ENCODE peak calls at places on chromosome 15, in six cellular contexts. One of them, this sample, is unnamed.

GRCh38 chr15:66679657-66680108 is 22.4 kb upstream of the SMAD6 start:
- DNase-seq in esophagus squamous epithelium: no peak
- DNase-seq in body of pancreas: no peak
- DNase-seq in right lobe of liver: peak
- DNase-seq in adrenal gland: no peak
- DNase-seq in ovary: peak
- DNase-seq in this sample: no peak

GRCh38 chr15:75176404-75176761 is 25.3 kb upstream of the C15orf39 start:
- DNase-seq in esophagus squamous epithelium: no peak
- DNase-seq in body of pancreas: no peak
- DNase-seq in right lobe of liver: no peak
- DNase-seq in adrenal gland: no peak
- DNase-seq in ovary: peak
- DNase-seq in this sample: no peak

GRCh38 chr15:43792761-43793493 is 807 bp downstream of the SERF2 start:
- DNase-seq in esophagus squamous epithelium: no peak
- DNase-seq in body of pancreas: peak
- DNase-seq in right lobe of liver: peak
- DNase-seq in adrenal gland: peak
- DNase-seq in ovary: no peak
- DNase-seq in this sample: peak

GRCh38 chr15:45088801-45089711 is 24.9 kb downstream of the DUOX2 start:
- DNase-seq in esophagus squamous epithelium: no peak
- DNase-seq in body of pancreas: no peak
- DNase-seq in right lobe of liver: no peak
- DNase-seq in adrenal gland: peak
- DNase-seq in ovary: no peak
- DNase-seq in this sample: no peak

GRCh38 chr15:67125589-67126502 is 60.4 kb downstream of the SMAD3 start:
- DNase-seq in esophagus squamous epithelium: no peak
- DNase-seq in body of pancreas: peak
- DNase-seq in right lobe of liver: no peak
- DNase-seq in adrenal gland: peak
- DNase-seq in ovary: peak
- DNase-seq in this sample: peak

GRCh38 chr15:45064386-45064785 is 41.4 kb downstream of the SORD start:
- DNase-seq in esophagus squamous epithelium: no peak
- DNase-seq in body of pancreas: no peak
- DNase-seq in right lobe of liver: no peak
- DNase-seq in adrenal gland: peak
- DNase-seq in ovary: no peak
- DNase-seq in this sample: no peak

GRCh38 chr15:48722764-48723661 is 77.5 kb upstream of the FBN1 start:
- DNase-seq in esophagus squamous epithelium: no peak
- DNase-seq in body of pancreas: no peak
- DNase-seq in right lobe of liver: no peak
- DNase-seq in adrenal gland: peak
- DNase-seq in ovary: no peak
- DNase-seq in this sample: no peak

GRCh38 chr15:75695206-75695605 is 17.4 kb downstream of the CSPG4 start:
- DNase-seq in esophagus squamous epithelium: no peak
- DNase-seq in body of pancreas: no peak
- DNase-seq in right lobe of liver: no peak
- DNase-seq in adrenal gland: no peak
- DNase-seq in ovary: no peak
- DNase-seq in this sample: no peak

GRCh38 chr15:68818088-68818670 is 2.5 kb downstream of the ANP32A start:
- DNase-seq in esophagus squamous epithelium: no peak
- DNase-seq in body of pancreas: peak
- DNase-seq in right lobe of liver: peak
- DNase-seq in adrenal gland: peak
- DNase-seq in ovary: peak
- DNase-seq in this sample: peak

GRCh38 chr15:101426761-101427333 is 62.7 kb downstream of the PCSK6 start:
- DNase-seq in esophagus squamous epithelium: no peak
- DNase-seq in body of pancreas: no peak
- DNase-seq in right lobe of liver: no peak
- DNase-seq in adrenal gland: no peak
- DNase-seq in ovary: no peak
- DNase-seq in this sample: no peak

GRCh38 chr15:73637527-73637926 is 4.3 kb upstream of the NPTN start:
- DNase-seq in esophagus squamous epithelium: no peak
- DNase-seq in body of pancreas: no peak
- DNase-seq in right lobe of liver: no peak
- DNase-seq in adrenal gland: no peak
- DNase-seq in ovary: no peak
- DNase-seq in this sample: no peak

GRCh38 chr15:71708052-71708432 is 102.3 kb upstream of the NR2E3 start:
- DNase-seq in esophagus squamous epithelium: no peak
- DNase-seq in body of pancreas: no peak
- DNase-seq in right lobe of liver: no peak
- DNase-seq in adrenal gland: peak
- DNase-seq in ovary: no peak
- DNase-seq in this sample: no peak

GRCh38 chr15:48191574-48192225 is at the start of gene CTXN2:
- DNase-seq in esophagus squamous epithelium: no peak
- DNase-seq in body of pancreas: no peak
- DNase-seq in right lobe of liver: no peak
- DNase-seq in adrenal gland: no peak
- DNase-seq in ovary: no peak
- DNase-seq in this sample: no peak

GRCh38 chr15:99704444-99704838 is 28.8 kb downstream of the LYSMD4 start:
- DNase-seq in esophagus squamous epithelium: no peak
- DNase-seq in body of pancreas: peak
- DNase-seq in right lobe of liver: no peak
- DNase-seq in adrenal gland: peak
- DNase-seq in ovary: no peak
- DNase-seq in this sample: peak

GRCh38 chr15:45150481-45150880 is 20.7 kb downstream of the DUOX1 start:
- DNase-seq in esophagus squamous epithelium: no peak
- DNase-seq in body of pancreas: no peak
- DNase-seq in right lobe of liver: no peak
- DNase-seq in adrenal gland: no peak
- DNase-seq in ovary: no peak
- DNase-seq in this sample: no peak

GRCh38 chr15:29939404-29939803 is 117.1 kb upstream of the TJP1 start:
- DNase-seq in esophagus squamous epithelium: no peak
- DNase-seq in body of pancreas: no peak
- DNase-seq in right lobe of liver: no peak
- DNase-seq in adrenal gland: no peak
- DNase-seq in ovary: no peak
- DNase-seq in this sample: no peak

GRCh38 chr15:33756950-33757349 is 211.3 kb upstream of the CHRM5 start:
- DNase-seq in esophagus squamous epithelium: no peak
- DNase-seq in body of pancreas: no peak
- DNase-seq in right lobe of liver: no peak
- DNase-seq in adrenal gland: no peak
- DNase-seq in ovary: no peak
- DNase-seq in this sample: no peak

GRCh38 chr15:99619712-99620111 is 53.9 kb downstream of the MEF2A start:
- DNase-seq in esophagus squamous epithelium: no peak
- DNase-seq in body of pancreas: no peak
- DNase-seq in right lobe of liver: no peak
- DNase-seq in adrenal gland: no peak
- DNase-seq in ovary: no peak
- DNase-seq in this sample: no peak

GRCh38 chr15:68989876-68990754 is 24.4 kb upstream of the NOX5 start:
- DNase-seq in esophagus squamous epithelium: no peak
- DNase-seq in body of pancreas: no peak
- DNase-seq in right lobe of liver: no peak
- DNase-seq in adrenal gland: no peak
- DNase-seq in ovary: no peak
- DNase-seq in this sample: peak

GRCh38 chr15:71496336-71496955 is 313.9 kb upstream of the NR2E3 start:
- DNase-seq in esophagus squamous epithelium: no peak
- DNase-seq in body of pancreas: no peak
- DNase-seq in right lobe of liver: no peak
- DNase-seq in adrenal gland: no peak
- DNase-seq in ovary: no peak
- DNase-seq in this sample: no peak

GRCh38 chr15:70347766-70348558 is 250.2 kb upstream of the TLE3 start:
- DNase-seq in esophagus squamous epithelium: no peak
- DNase-seq in body of pancreas: no peak
- DNase-seq in right lobe of liver: no peak
- DNase-seq in adrenal gland: no peak
- DNase-seq in ovary: no peak
- DNase-seq in this sample: no peak

GRCh38 chr15:75420698-75421097 is 30.8 kb downstream of the SIN3A start:
- DNase-seq in esophagus squamous epithelium: no peak
- DNase-seq in body of pancreas: no peak
- DNase-seq in right lobe of liver: no peak
- DNase-seq in adrenal gland: no peak
- DNase-seq in ovary: no peak
- DNase-seq in this sample: no peak

GRCh38 chr15:52417501-52417900 is 111.2 kb downstream of the MYO5A start:
- DNase-seq in esophagus squamous epithelium: no peak
- DNase-seq in body of pancreas: no peak
- DNase-seq in right lobe of liver: no peak
- DNase-seq in adrenal gland: no peak
- DNase-seq in ovary: no peak
- DNase-seq in this sample: no peak

GRCh38 chr15:75065851-75066509 is 42.6 kb downstream of the PPCDC start:
- DNase-seq in esophagus squamous epithelium: no peak
- DNase-seq in body of pancreas: no peak
- DNase-seq in right lobe of liver: no peak
- DNase-seq in adrenal gland: no peak
- DNase-seq in ovary: no peak
- DNase-seq in this sample: no peak

GRCh38 chr15:72511536-72511935 is 37.4 kb downstream of the ARIH1 start:
- DNase-seq in esophagus squamous epithelium: no peak
- DNase-seq in body of pancreas: no peak
- DNase-seq in right lobe of liver: no peak
- DNase-seq in adrenal gland: no peak
- DNase-seq in ovary: no peak
- DNase-seq in this sample: no peak

GRCh38 chr15:86634146-86634545 is 554.5 kb downstream of the AGBL1 start:
- DNase-seq in esophagus squamous epithelium: no peak
- DNase-seq in body of pancreas: no peak
- DNase-seq in right lobe of liver: no peak
- DNase-seq in adrenal gland: no peak
- DNase-seq in ovary: no peak
- DNase-seq in this sample: no peak

GRCh38 chr15:81940467-81941451 is 105.1 kb downstream of the MEX3B start:
- DNase-seq in esophagus squamous epithelium: no peak
- DNase-seq in body of pancreas: no peak
- DNase-seq in right lobe of liver: no peak
- DNase-seq in adrenal gland: no peak
- DNase-seq in ovary: no peak
- DNase-seq in this sample: no peak

DNA sequence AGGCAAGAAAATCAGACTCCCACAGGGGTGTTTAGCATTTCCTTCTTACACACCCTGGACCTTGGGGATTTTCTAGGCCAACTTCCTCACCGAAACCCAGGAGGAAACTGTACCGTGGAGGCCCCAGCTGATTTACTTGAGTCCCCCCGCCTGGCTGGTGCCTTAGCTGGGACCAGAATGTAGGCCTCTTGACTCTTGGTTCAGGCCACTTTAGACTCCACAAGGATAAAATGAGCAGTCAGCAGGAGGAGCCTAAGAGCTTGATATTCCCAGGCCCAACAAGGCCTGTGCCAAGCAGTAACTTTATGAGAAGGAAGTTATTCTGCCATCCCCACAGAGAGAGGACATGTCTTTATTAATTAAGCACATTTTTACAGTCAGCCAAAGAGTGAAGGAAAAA is 4.6 kb upstream of the APBA2 start:
- DNase-seq in esophagus squamous epithelium: no peak
- DNase-seq in body of pancreas: no peak
- DNase-seq in right lobe of liver: no peak
- DNase-seq in adrenal gland: no peak
- DNase-seq in ovary: no peak
- DNase-seq in this sample: no peak
- TF ChIP-seq CTCF in esophagus squamous epithelium: no peak
- TF ChIP-seq CTCF in body of pancreas: no peak
- TF ChIP-seq CTCF in right lobe of liver: no peak
- TF ChIP-seq CTCF in adrenal gland: no peak
- TF ChIP-seq CTCF in ovary: no peak
- TF ChIP-seq CTCF in this sample: no peak

GRCh38 chr15:31214158-31214863 is 112.3 kb upstream of the KLF13 start:
- DNase-seq in esophagus squamous epithelium: no peak
- DNase-seq in body of pancreas: no peak
- DNase-seq in right lobe of liver: no peak
- DNase-seq in adrenal gland: no peak
- DNase-seq in ovary: no peak
- DNase-seq in this sample: no peak

GRCh38 chr15:31216210-31216911 is 110.3 kb upstream of the KLF13 start:
- DNase-seq in esophagus squamous epithelium: peak
- DNase-seq in body of pancreas: peak
- DNase-seq in right lobe of liver: peak
- DNase-seq in adrenal gland: peak
- DNase-seq in ovary: peak
- DNase-seq in this sample: peak

GRCh38 chr15:31212956-31213694 is 111.6 kb upstream of the TRPM1 start:
- DNase-seq in esophagus squamous epithelium: no peak
- DNase-seq in body of pancreas: no peak
- DNase-seq in right lobe of liver: no peak
- DNase-seq in adrenal gland: no peak
- DNase-seq in ovary: no peak
- DNase-seq in this sample: peak

GRCh38 chr15:31215490-31216209 is 111.0 kb upstream of the KLF13 start:
- DNase-seq in esophagus squamous epithelium: peak
- DNase-seq in body of pancreas: peak
- DNase-seq in right lobe of liver: peak
- DNase-seq in adrenal gland: peak
- DNase-seq in ovary: peak
- DNase-seq in this sample: peak

GRCh38 chr15:31214864-31215489 is 111.7 kb upstream of the KLF13 start:
- DNase-seq in esophagus squamous epithelium: no peak
- DNase-seq in body of pancreas: peak
- DNase-seq in right lobe of liver: peak
- DNase-seq in adrenal gland: peak
- DNase-seq in ovary: peak
- DNase-seq in this sample: peak
- TF ChIP-seq POLR2A in esophagus squamous epithelium: no peak
- TF ChIP-seq POLR2A in body of pancreas: no peak
- TF ChIP-seq POLR2A in right lobe of liver: peak
- TF ChIP-seq POLR2A in adrenal gland: no peak
- TF ChIP-seq POLR2A in ovary: no peak
- TF ChIP-seq POLR2A in this sample: no peak

DNA sequence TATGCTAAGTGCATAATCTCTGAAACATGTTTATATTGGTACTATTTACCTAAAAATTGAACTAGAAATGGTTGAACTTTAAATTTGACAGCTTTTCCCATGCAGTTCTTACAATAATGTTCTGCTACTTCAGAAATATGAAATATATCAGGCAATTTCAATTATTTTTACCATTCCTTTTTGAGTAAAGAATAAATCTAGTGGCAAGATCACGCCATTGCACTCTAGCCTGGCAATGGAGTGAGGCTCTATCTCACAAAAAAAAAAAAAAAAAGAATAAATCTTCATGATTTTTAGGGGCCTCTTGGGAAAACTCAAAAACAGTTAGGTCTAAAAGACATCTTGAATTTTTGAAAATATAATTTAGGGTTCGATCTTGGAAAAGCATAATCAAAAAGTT is 10.6 kb upstream of the DNAAF4 start:
- DNase-seq in esophagus squamous epithelium: no peak
- DNase-seq in body of pancreas: no peak
- DNase-seq in right lobe of liver: no peak
- DNase-seq in adrenal gland: no peak
- DNase-seq in ovary: no peak
- DNase-seq in this sample: no peak
- TF ChIP-seq CTCF in esophagus squamous epithelium: no peak
- TF ChIP-seq CTCF in body of pancreas: peak
- TF ChIP-seq CTCF in right lobe of liver: no peak
- TF ChIP-seq CTCF in adrenal gland: no peak
- TF ChIP-seq CTCF in ovary: no peak
- TF ChIP-seq CTCF in this sample: no peak

GRCh38 chr15:76979331-76979925 is 15.5 kb upstream of the PSTPIP1 start:
- DNase-seq in esophagus squamous epithelium: no peak
- DNase-seq in body of pancreas: no peak
- DNase-seq in right lobe of liver: no peak
- DNase-seq in adrenal gland: no peak
- DNase-seq in ovary: no peak
- DNase-seq in this sample: no peak
- TF ChIP-seq POLR2A in esophagus squamous epithelium: no peak
- TF ChIP-seq POLR2A in body of pancreas: no peak
- TF ChIP-seq POLR2A in right lobe of liver: no peak
- TF ChIP-seq POLR2A in adrenal gland: no peak
- TF ChIP-seq POLR2A in ovary: no peak
- TF ChIP-seq POLR2A in this sample: no peak

This sample was measured in lower leg skin.